ENCODE peak calls at places on chromosomes 13 and 19, in nine cellular contexts. Q is mammary epithelial cell; W is DMS153; P is Ammon's horn; H is ascending aorta; A is hepatocyte; B is mucosa of descending colon; E is stimulated activated CD8-positive, alpha-beta memory T cell treated with anti-CD3 and anti-CD28 coated beads, Interleukin-7, amount 100 ng/mL, for 24 hours; V is adipocyte. T is an unnamed sample.
A peak's percentile ranks its signal among the peaks of the same experiment; 100 is the strongest.

GRCh38 chr19:41997121-41997850 is 3.3 kb upstream of the ATP1A3 start:
- DNase-seq in Q (peak; percentile 23), W (no peak), P (no peak), H (no peak), A (peak; percentile 82), B (peak; percentile 53), E (peak; percentile 12), V (peak; percentile 80), T (no peak)

GRCh38 chr19:36060430-36060829 is 5.7 kb downstream of the WDR62 start:
- DNase-seq in Q (peak; percentile 17), W (no peak), P (peak; percentile 93), H (no peak), A (peak; percentile 67), B (no peak), E (no peak), V (peak; percentile 72), T (no peak)

GRCh38 chr13:34172048-34172447 is 354.1 kb downstream of the RFC3 start:
- DNase-seq in Q (no peak), W (no peak), P (no peak), H (no peak), A (no peak), B (no peak), E (no peak), V (no peak), T (no peak)

GRCh38 chr13:43085545-43085944 is 62.2 kb downstream of the DNAJC15 start:
- DNase-seq in Q (peak; percentile 12), W (peak; percentile 22), P (peak; percentile 13), H (no peak), A (peak; percentile 32), B (no peak), E (no peak), V (peak; percentile 80), T (no peak)

GRCh38 chr19:19538077-19538764 is at the start of gene CILP2:
- DNase-seq in Q (no peak), W (no peak), P (no peak), H (no peak), A (peak; percentile 77), B (no peak), E (peak; percentile 16), V (peak; percentile 20), T (no peak)

GRCh38 chr19:57813919-57814504 is 701 bp downstream of the ZNF552 start:
- DNase-seq in Q (peak; percentile 34), W (no peak), P (no peak), H (no peak), A (peak; percentile 62), B (no peak), E (no peak), V (peak; percentile 45), T (no peak)

GRCh38 chr13:89239361-89240127 is 1568.4 kb downstream of the SLITRK5 start:
- DNase-seq in Q (peak; percentile 28), W (no peak), P (no peak), H (no peak), A (no peak), B (no peak), E (no peak), V (no peak), T (no peak)

GRCh38 chr19:16594681-16595091 is 22.5 kb upstream of the SLC35E1 start:
- DNase-seq in Q (no peak), W (no peak), P (no peak), H (no peak), A (no peak), B (peak; percentile 46), E (no peak), V (no peak), T (no peak)

GRCh38 chr13:53010374-53011105 is 18.1 kb upstream of the OLFM4 start:
- DNase-seq in Q (peak; percentile 78), W (peak; percentile 95), P (no peak), H (no peak), A (peak; percentile 46), B (peak; percentile 70), E (no peak), V (no peak), T (no peak)

GRCh38 chr13:29858231-29858630 is 7.8 kb upstream of the UBL3 start:
- DNase-seq in Q (no peak), W (no peak), P (no peak), H (no peak), A (no peak), B (no peak), E (no peak), V (no peak), T (no peak)